ENCODE peak calls at places on chromosomes 4 and X, in seven cellular contexts. F is foreskin melanocyte, E is EH, B is NCI-H1436, U is neural crest cell, H is T-helper 17 cell, T is kidney tubule cell. I is an unnamed sample.

GRCh38 chrX:48697182-48697727 is 721 bp downstream of the SUV39H1 start:
- DNase-seq in F (no peak), E (no peak), B (no peak), U (no peak), H (no peak), T (no peak), I (no peak)

GRCh38 chr4:106583567-106583966 is 215.0 kb upstream of the GIMD1 start:
- DNase-seq in F (no peak), E (peak), B (no peak), U (no peak), H (no peak), T (peak), I (no peak)

GRCh38 chrX:47091149-47091775 is 13.0 kb downstream of the RGN start:
- DNase-seq in F (peak), E (peak), B (no peak), U (no peak), H (no peak), T (no peak), I (no peak)

GRCh38 chrX:7330971-7331746 is 183.2 kb upstream of the PUDP start:
- DNase-seq in F (no peak), E (peak), B (no peak), U (no peak), H (no peak), T (no peak), I (no peak)

GRCh38 chr4:69323284-69323683 is 43.0 kb downstream of the UGT2B28 start:
- DNase-seq in F (no peak), E (no peak), B (no peak), U (no peak), H (no peak), T (no peak), I (no peak)

GRCh38 chrX:2627272-2627867 is 63.7 kb upstream of the CD99 start:
- DNase-seq in F (no peak), E (peak), B (no peak), U (peak), H (no peak), T (peak), I (no peak)

GRCh38 chrX:65667503-65668355 is at the start of gene MSN:
- DNase-seq in F (no peak), E (peak), B (no peak), U (peak), H (peak), T (peak), I (peak)

GRCh38 chr4:4759883-4760282 is 99.6 kb upstream of the MSX1 start:
- DNase-seq in F (no peak), E (peak), B (no peak), U (no peak), H (no peak), T (no peak), I (no peak)

GRCh38 chr4:118396881-118397666 is 44.3 kb upstream of the PRSS12 start:
- DNase-seq in F (no peak), E (no peak), B (no peak), U (no peak), H (no peak), T (no peak), I (no peak)

GRCh38 chr4:40564815-40565505 is 64.7 kb downstream of the RBM47 start:
- DNase-seq in F (no peak), E (no peak), B (peak), U (no peak), H (no peak), T (no peak), I (no peak)

GRCh38 chr4:33724685-33725084 is 2519.6 kb downstream of the ARAP2 start:
- DNase-seq in F (no peak), E (no peak), B (no peak), U (no peak), H (no peak), T (no peak), I (no peak)

GRCh38 chr4:181618038-181618618 is 625.1 kb upstream of the TENM3 start:
- DNase-seq in F (no peak), E (no peak), B (no peak), U (no peak), H (no peak), T (no peak), I (no peak)

GRCh38 chr4:180615746-180616145 is 1627.5 kb upstream of the TENM3 start:
- DNase-seq in F (no peak), E (no peak), B (no peak), U (no peak), H (no peak), T (no peak), I (no peak)

GRCh38 chrX:133543654-133544053 is 128.4 kb upstream of the GPC4 start:
- DNase-seq in F (no peak), E (no peak), B (no peak), U (no peak), H (no peak), T (no peak), I (no peak)

GRCh38 chrX:153727108-153727931 is 2.7 kb downstream of the ABCD1 start:
- DNase-seq in F (peak), E (peak), B (no peak), U (no peak), H (no peak), T (peak), I (no peak)

GRCh38 chrX:8349816-8350544 is 114.7 kb upstream of the VCX3B start:
- DNase-seq in F (no peak), E (no peak), B (no peak), U (no peak), H (no peak), T (peak), I (no peak)

GRCh38 chr4:173159791-173160190 is 8.8 kb upstream of the GALNT7 start:
- DNase-seq in F (no peak), E (peak), B (no peak), U (no peak), H (no peak), T (no peak), I (no peak)

GRCh38 chr4:61277785-61278184 is 77.7 kb downstream of the ADGRL3 start:
- DNase-seq in F (no peak), E (no peak), B (no peak), U (no peak), H (no peak), T (no peak), I (no peak)

GRCh38 chr4:113961322-113961698 is 18.1 kb downstream of the ARSJ start:
- DNase-seq in F (no peak), E (peak), B (no peak), U (no peak), H (no peak), T (no peak), I (no peak)